ENCODE peak calls at places on chromosomes 12 and 14, in four cellular contexts. V is left lung, K is PC-3, E is upper lobe of right lung. Z is an unnamed sample. For H3K4me1 and H3K27me3, the result is how much of the 10 kb centered on the place peaks cover.

GRCh38 chr12:5073838-5074237 is 30.2 kb downstream of the KCNA5 start:
- DNase-seq in V (no peak), K (no peak), E (no peak), Z (no peak)

GRCh38 chr12:70180140-70180539 is 63.1 kb upstream of the CNOT2 start:
- DNase-seq in V (no peak), K (no peak), E (no peak), Z (no peak)

GRCh38 chr12:14193623-14194022 is 171.9 kb upstream of the ATF7IP start:
- DNase-seq in V (no peak), K (no peak), E (peak), Z (no peak)

GRCh38 chr14:77603654-77604270 is 12.7 kb downstream of the SPTLC2 start:
- DNase-seq in V (peak), K (peak), E (no peak), Z (peak)

GRCh38 chr14:70708717-70709570 is 67.2 kb downstream of the TTC9 start:
- DNase-seq in V (no peak), K (no peak), E (no peak), Z (no peak)

GRCh38 chr14:76589246-76589645 is 172.0 kb upstream of the VASH1 start:
- DNase-seq in V (no peak), K (no peak), E (no peak), Z (no peak)

GRCh38 chr12:105359840-105360239 is 29.3 kb downstream of the C12orf75 start:
- DNase-seq in V (no peak), K (no peak), E (no peak), Z (no peak)

GRCh38 chr14:26401170-26401968 is 196.5 kb downstream of the NOVA1 start:
- DNase-seq in V (no peak), K (no peak), E (no peak), Z (no peak)

GRCh38 chr12:107320929-107321618 is 227.7 kb upstream of the CRY1 start:
- DNase-seq in V (no peak), K (peak), E (no peak), Z (no peak)

GRCh38 chr12:104197264-104197663 is 18.3 kb upstream of the TXNRD1 start:
- DNase-seq in V (no peak), K (no peak), E (no peak), Z (no peak)

GRCh38 chr12:19710811-19711793 is 271.8 kb downstream of the AEBP2 start:
- DNase-seq in V (no peak), K (no peak), E (no peak), Z (no peak)

GRCh38 chr14:105465209-105466031 is 9.2 kb upstream of the CRIP2 start:
- DNase-seq in V (peak), K (peak), E (no peak), Z (no peak)

GRCh38 chr12:81726634-81727033 is 32.5 kb downstream of the PPFIA2 start:
- DNase-seq in V (no peak), K (no peak), E (no peak), Z (peak)

GRCh38 chr12:48999371-49000131 is at the start of gene DDN:
- DNase-seq in V (no peak), K (peak), E (no peak), Z (peak)

GRCh38 chr12:124442772-124443445 is 124.5 kb downstream of the NCOR2 start:
- DNase-seq in V (no peak), K (no peak), E (no peak), Z (no peak)

GRCh38 chr14:26820101-26820500 is 222.3 kb upstream of the NOVA1 start:
- DNase-seq in V (no peak), K (peak), E (no peak), Z (no peak)

GRCh38 chr14:55127491-55127951 is 1.5 kb upstream of the LGALS3 start:
- DNase-seq in V (no peak), K (peak), E (no peak), Z (no peak)
- H3K4me1 ChIP-seq in V (half or more), K (half or more), E (half or more), Z (under half)

GRCh38 chr14:67961676-67962075 is 142.1 kb downstream of the RAD51B start:
- DNase-seq in V (no peak), K (no peak), E (no peak), Z (no peak)
- H3K4me3 ChIP-seq in V (no peak), K (no peak), E (no peak), Z (no peak)

GRCh38 chr12:130073721-130074120 is 88.5 kb upstream of the FZD10 start:
- DNase-seq in V (no peak), K (no peak), E (no peak), Z (no peak)
- H3K27me3 ChIP-seq in V (under half), K (under half), E (under half), Z (under half)

GRCh38 chr12:12716151-12716844 is 870 bp upstream of the CDKN1B start:
- DNase-seq in V (no peak), K (peak), E (no peak), Z (no peak)
- H3K4me1 ChIP-seq in V (half or more), K (under half), E (under half), Z (under half)

GRCh38 chr12:108933950-108934349 is 54.1 kb downstream of the DAO start:
- DNase-seq in V (no peak), K (no peak), E (no peak), Z (no peak)

GRCh38 chr12:108930756-108931155 is 50.9 kb downstream of the DAO start:
- DNase-seq in V (no peak), K (no peak), E (no peak), Z (no peak)

GRCh38 chr12:108939594-108939993 is 59.7 kb downstream of the DAO start:
- DNase-seq in V (no peak), K (peak), E (no peak), Z (no peak)

GRCh38 chr12:108938247-108938924 is 58.5 kb downstream of the DAO start:
- DNase-seq in V (no peak), K (no peak), E (no peak), Z (no peak)

GRCh38 chr12:108935165-108935564 is 55.3 kb downstream of the DAO start:
- DNase-seq in V (no peak), K (no peak), E (no peak), Z (no peak)
- H3K4me3 ChIP-seq in V (no peak), K (no peak), E (no peak), Z (no peak)

GRCh38 chr12:52901715-52902541 is 2.9 kb downstream of the KRT8 start:
- DNase-seq in V (no peak), K (no peak), E (no peak), Z (no peak)
- H3K27me3 ChIP-seq in V (under half), K (under half), E (under half), Z (under half)

DNA sequence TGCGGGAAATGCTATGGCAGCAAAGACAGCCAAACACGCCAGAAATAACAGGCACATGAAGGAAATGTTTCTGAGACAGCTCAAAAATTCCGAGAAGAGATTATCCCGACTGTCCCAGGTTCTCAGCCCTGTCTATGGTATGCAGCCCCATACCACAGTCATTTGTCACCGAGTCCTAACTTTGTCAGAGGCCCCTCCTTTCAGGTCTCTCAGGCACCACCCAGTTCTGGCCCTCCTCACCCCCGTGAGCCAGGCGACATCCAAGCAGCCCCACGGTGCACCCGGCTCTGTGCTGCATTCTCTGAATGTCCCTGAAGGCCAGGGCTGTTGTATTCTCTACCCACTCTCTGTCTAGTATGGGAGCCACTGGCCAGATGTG is 24.0 kb downstream of the SSH1 start:
- DNase-seq in V (no peak), K (peak), E (no peak), Z (no peak)
- H3K4me1 ChIP-seq in V (half or more), K (under half), E (half or more), Z (under half)

GRCh38 chr14:102235275-102235897 is 69.6 kb downstream of the MOK start:
- DNase-seq in V (peak), K (peak), E (peak), Z (peak)
- H3K4me3 ChIP-seq in V (no peak), K (no peak), E (no peak), Z (no peak)

GRCh38 chr14:85532981-85533820 is 3.3 kb downstream of the FLRT2 start:
- DNase-seq in V (peak), K (peak), E (peak), Z (peak)

GRCh38 chr14:85532570-85532969 is 2.6 kb downstream of the FLRT2 start:
- DNase-seq in V (no peak), K (no peak), E (no peak), Z (no peak)

GRCh38 chr14:85534435-85534834 is 4.5 kb downstream of the FLRT2 start:
- DNase-seq in V (no peak), K (no peak), E (no peak), Z (peak)

GRCh38 chr14:85534914-85535313 is 5.0 kb downstream of the FLRT2 start:
- DNase-seq in V (no peak), K (no peak), E (no peak), Z (peak)

DNA sequence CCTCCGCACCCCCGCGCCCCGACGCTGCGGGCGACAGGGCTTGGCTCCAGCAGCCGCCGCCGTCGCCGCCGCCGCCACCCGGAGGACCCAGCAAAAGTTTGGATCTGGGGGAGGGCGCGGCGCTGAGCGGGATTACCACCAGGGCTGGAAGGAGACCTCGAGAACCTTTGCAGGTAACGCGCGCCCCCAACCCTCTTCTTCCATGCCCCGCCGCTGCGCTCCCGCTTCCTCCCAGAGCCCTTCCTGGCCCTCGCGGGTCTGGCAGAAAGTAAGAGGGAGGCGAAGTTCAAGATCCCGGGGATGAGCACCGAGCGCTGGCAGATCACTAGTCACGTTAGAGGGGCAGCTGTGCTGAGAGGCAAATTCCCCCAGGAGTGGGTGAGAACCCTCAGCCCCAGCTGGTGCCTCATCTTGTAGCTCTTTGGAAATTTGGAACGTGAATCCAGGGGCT is 3.9 kb downstream of the FLRT2 start:
- DNase-seq in V (no peak), K (no peak), E (peak), Z (no peak)
- H3K27me3 ChIP-seq in V (half or more), K (under half), E (half or more), Z (under half)

DNA sequence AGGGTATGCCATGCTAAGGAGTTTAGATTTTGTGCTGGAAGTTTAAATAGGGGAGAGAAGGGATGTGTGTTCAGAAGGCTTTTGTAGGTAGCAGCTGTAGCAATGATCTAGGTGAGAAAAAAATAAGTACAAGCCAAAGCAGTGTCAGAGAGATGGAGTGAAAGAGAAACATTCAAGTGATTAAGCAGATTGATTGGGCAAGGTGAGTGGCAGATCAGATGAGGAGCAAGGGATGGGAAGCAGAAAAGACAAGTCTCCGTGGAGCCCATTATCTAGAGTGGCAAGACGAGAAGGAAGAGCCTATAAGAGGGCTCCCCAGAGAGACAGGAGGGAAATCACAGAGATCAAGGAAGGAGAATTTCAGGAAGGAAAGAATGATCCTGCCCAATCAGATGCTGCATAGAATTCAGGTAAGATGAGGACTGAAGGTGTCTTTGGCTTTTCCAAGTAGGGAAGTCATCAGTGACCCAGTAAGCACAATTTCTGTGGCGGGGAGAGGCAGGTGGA is 133.5 kb downstream of the ETV6 start:
- DNase-seq in V (no peak), K (no peak), E (no peak), Z (no peak)
- H3K4me1 ChIP-seq in V (half or more), K (under half), E (under half), Z (under half)